ENCODE peak calls at places on chromosomes 5 and 9, in six cellular contexts. R is Peyer's patch, T is memory B cell, Z is KG1, W is Kasumi-1, Y is COR-L47. H is an unnamed sample.

GRCh38 chr5:5524327-5524726 is 101.8 kb downstream of the ICE1 start:
- DNase-seq in R (no peak), T (no peak), Z (no peak), Y (no peak), W (no peak), H (no peak)

GRCh38 chr9:129597355-129598088 is 23.4 kb downstream of the C9orf50 start:
- DNase-seq in W (no peak), R (peak), T (no peak), Y (no peak), Z (no peak), H (no peak)

GRCh38 chr5:117681431-117681830 is 1106.8 kb upstream of the SEMA6A start:
- DNase-seq in W (no peak), Z (no peak), R (no peak), Y (no peak), T (no peak), H (no peak)

GRCh38 chr9:699396-699795 is 142.1 kb upstream of the DMRT1 start:
- DNase-seq in W (no peak), Y (no peak), T (no peak), R (no peak), Z (no peak), H (no peak)

GRCh38 chr9:78366827-78367226 is 69.9 kb downstream of the PSAT1 start:
- DNase-seq in T (no peak), R (no peak), Y (no peak), W (no peak), Z (no peak), H (no peak)

GRCh38 chr9:91746904-91747303 is 203.1 kb downstream of the ROR2 start:
- DNase-seq in T (no peak), R (no peak), Z (no peak), W (no peak), Y (no peak), H (no peak)

GRCh38 chr5:102800427-102800826 is 45.3 kb downstream of the PAM start:
- DNase-seq in R (no peak), Y (no peak), Z (no peak), T (no peak), W (no peak), H (no peak)

GRCh38 chr9:130692365-130692764 is 1.2 kb upstream of the EXOSC2 start:
- DNase-seq in W (no peak), Y (no peak), Z (no peak), T (no peak), R (no peak), H (no peak)

GRCh38 chr5:116078199-116078598 is 6.6 kb upstream of the COMMD10 start:
- DNase-seq in W (no peak), Y (no peak), Z (no peak), T (no peak), R (no peak), H (no peak)

GRCh38 chr9:136353757-136354488 is 9.6 kb downstream of the DNLZ start:
- DNase-seq in W (no peak), R (no peak), Y (no peak), T (no peak), Z (no peak), H (no peak)

GRCh38 chr9:131273146-131273545 is 3.2 kb downstream of the FAM78A start:
- DNase-seq in T (no peak), Z (peak), R (peak), W (peak), Y (no peak), H (no peak)

GRCh38 chr5:125496393-125496792 is 750.0 kb upstream of the ZNF608 start:
- DNase-seq in Z (no peak), R (no peak), Y (no peak), W (no peak), T (no peak), H (no peak)

GRCh38 chr5:141478321-141478945 is 2.7 kb downstream of the PCDHGC3 start:
- DNase-seq in W (no peak), Y (no peak), Z (no peak), T (no peak), R (peak), H (no peak)

GRCh38 chr9:16532681-16533450 is 337.6 kb downstream of the BNC2 start:
- DNase-seq in Y (no peak), W (no peak), Z (no peak), T (no peak), R (no peak), H (no peak)

GRCh38 chr5:103290846-103291245 is 32.3 kb downstream of the MACIR start:
- DNase-seq in Y (no peak), W (no peak), T (no peak), R (no peak), Z (no peak), H (no peak)

GRCh38 chr9:114588150-114588663 is 638 bp downstream of the ATP6V1G1 start:
- DNase-seq in W (no peak), R (no peak), Z (no peak), Y (peak), T (no peak), H (no peak)

GRCh38 chr5:160359816-160360215 is 10.6 kb downstream of the C1QTNF2 start:
- DNase-seq in R (no peak), Y (no peak), W (no peak), T (no peak), Z (no peak), H (no peak)

GRCh38 chr9:87622936-87623335 is 103.0 kb upstream of the CTSL start:
- DNase-seq in Y (no peak), T (no peak), Z (no peak), W (no peak), R (no peak), H (no peak)

GRCh38 chr9:19085295-19085694 is 17.4 kb downstream of the HAUS6 start:
- DNase-seq in Y (peak), T (peak), W (no peak), R (no peak), Z (no peak), H (no peak)

GRCh38 chr9:136055715-136056545 is 39.2 kb downstream of the NACC2 start:
- DNase-seq in R (no peak), Z (no peak), Y (no peak), T (no peak), W (no peak), H (peak)

GRCh38 chr9:137077758-137078693 is 709 bp downstream of the UAP1L1 start:
- DNase-seq in T (no peak), W (no peak), Y (no peak), R (no peak), Z (peak), H (no peak)

GRCh38 chr5:25020454-25020853 is 375.7 kb upstream of the CDH10 start:
- DNase-seq in W (no peak), Y (no peak), T (no peak), R (no peak), Z (no peak), H (no peak)

GRCh38 chr5:122306461-122306860 is 5.6 kb upstream of the SNCAIP start:
- DNase-seq in Y (no peak), R (no peak), Z (no peak), W (no peak), T (no peak), H (no peak)

GRCh38 chr5:4078544-4078943 is 482.9 kb downstream of the IRX1 start:
- DNase-seq in T (no peak), W (no peak), Z (no peak), Y (no peak), R (no peak), H (no peak)

GRCh38 chr5:84242286-84242685 is 142.4 kb downstream of the EDIL3 start:
- DNase-seq in Z (no peak), R (no peak), W (no peak), T (no peak), Y (no peak), H (no peak)

H was measured in GM12891.